ENCODE peak calls at places on chromosome 22, in five cellular contexts. Z, M, I, E and R are unnamed samples.
A peak's percentile ranks its signal among the peaks of the same experiment; 100 is the strongest.

GRCh38 chr22:50340157-50340879 is 2.8 kb upstream of the PPP6R2 start:
- DNase-seq in E (no peak), I (no peak), Z (no peak), M (no peak), R (no peak)

GRCh38 chr22:37068859-37069258 is 17.3 kb downstream of the KCTD17 start:
- DNase-seq in E (peak; percentile 78), Z (no peak), M (no peak), I (no peak), R (no peak)

GRCh38 chr22:39240841-39241631 is 3.7 kb downstream of the PDGFB start:
- DNase-seq in Z (peak; percentile 82), M (no peak), E (no peak), I (no peak), R (no peak)

GRCh38 chr22:36486619-36487384 is 5.4 kb upstream of the TXN2 start:
- DNase-seq in E (peak; percentile 77), Z (no peak), I (peak; percentile 75), M (peak; percentile 53), R (peak; percentile 74)

GRCh38 chr22:35299217-35299716 is 427 bp upstream of the TOM1 start:
- DNase-seq in I (no peak), E (no peak), Z (no peak), M (peak; percentile 57), R (peak; percentile 50)

GRCh38 chr22:46588279-46589140 is 31.7 kb upstream of the GRAMD4 start:
- DNase-seq in E (no peak), Z (peak; percentile 64), M (peak; percentile 87), I (no peak), R (peak; percentile 32)

GRCh38 chr22:36510966-36511881 is 4.4 kb upstream of the FOXRED2 start:
- DNase-seq in E (peak; percentile 66), Z (no peak), M (peak; percentile 59), I (peak; percentile 60), R (peak; percentile 52)

GRCh38 chr22:47053013-47053864 is 290.8 kb downstream of the TBC1D22A start:
- DNase-seq in Z (no peak), M (no peak), I (no peak), E (no peak), R (no peak)

GRCh38 chr22:31348766-31349165 is 2.6 kb upstream of the PATZ1 start:
- DNase-seq in Z (no peak), E (no peak), I (no peak), M (no peak), R (no peak)

GRCh38 chr22:22386602-22387385 is 121.7 kb downstream of the ZNF280B start:
- DNase-seq in M (no peak), Z (no peak), E (no peak), I (no peak), R (no peak)

GRCh38 chr22:46262449-46263207 is 515 bp downstream of the PKDREJ start:
- DNase-seq in I (peak; percentile 74), Z (peak; percentile 85), M (no peak), E (peak; percentile 80), R (peak; percentile 38)

GRCh38 chr22:30425616-30426394 is at the start of gene MTFP1:
- DNase-seq in I (peak; percentile 71), E (peak; percentile 83), M (peak; percentile 76), Z (peak; percentile 74), R (peak; percentile 58)

GRCh38 chr22:40853961-40854360 is 2.5 kb downstream of the ST13 start:
- DNase-seq in M (peak; percentile 19), Z (no peak), E (no peak), I (no peak), R (no peak)

GRCh38 chr22:40855960-40856512 is 403 bp downstream of the ST13 start:
- DNase-seq in I (peak; percentile 45), E (peak; percentile 61), M (peak; percentile 44), Z (peak; percentile 77), R (no peak)

GRCh38 chr22:40857309-40857851 is 432 bp downstream of the XPNPEP3 start:
- DNase-seq in Z (no peak), I (no peak), M (no peak), E (no peak), R (no peak)

GRCh38 chr22:40855104-40855959 is 1.1 kb downstream of the ST13 start:
- DNase-seq in E (no peak), Z (peak; percentile 53), M (no peak), I (no peak), R (no peak)

DNA sequence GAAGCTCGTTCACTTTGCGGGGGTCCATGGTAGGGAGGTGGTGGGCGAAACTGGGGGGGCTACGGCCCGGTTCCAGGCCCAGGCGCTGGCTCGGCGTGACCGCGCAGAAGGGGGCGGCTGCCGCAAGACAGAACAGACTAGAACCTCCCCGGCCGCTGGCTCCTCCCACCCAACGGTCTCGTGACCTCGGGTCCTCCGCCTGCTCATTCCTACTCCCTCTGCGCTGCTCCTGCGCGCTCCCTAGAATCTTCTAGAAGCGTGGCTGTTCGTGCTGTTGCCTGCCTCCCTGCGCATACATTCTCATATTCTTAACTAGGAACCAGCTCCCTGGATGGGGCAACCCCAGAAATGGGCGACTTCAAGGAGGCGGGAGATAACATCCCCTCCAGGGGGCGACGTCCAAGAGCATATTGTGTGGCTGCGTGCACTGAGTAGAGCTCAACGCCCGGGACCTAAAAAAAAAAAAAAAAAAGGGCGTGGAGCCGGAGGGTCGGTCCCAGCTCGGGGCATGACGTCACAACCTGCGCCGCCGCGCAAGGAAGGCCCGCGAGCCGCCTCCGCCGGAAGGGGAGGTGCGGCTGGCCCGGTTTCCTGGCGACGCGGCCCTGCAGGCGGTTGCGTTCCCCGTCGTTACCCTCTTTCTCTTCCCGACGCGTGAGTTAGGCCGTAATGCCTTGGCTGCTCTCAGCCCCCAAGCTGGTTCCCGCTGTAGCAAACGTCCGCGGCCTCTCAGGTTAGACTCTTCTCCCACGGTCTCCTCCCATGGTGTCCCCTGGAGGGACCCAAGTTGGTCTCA is at the start of the genes ST13 and XPNPEP3:
- DNase-seq in I (peak; percentile 98), Z (peak; percentile 99), E (peak; percentile 97), M (peak; percentile 96), R (peak; percentile 87)
- TF ChIP-seq CTCF in I (no peak), Z (no peak), E (no peak), M (peak; percentile 57), R (peak; percentile 71)

DNA sequence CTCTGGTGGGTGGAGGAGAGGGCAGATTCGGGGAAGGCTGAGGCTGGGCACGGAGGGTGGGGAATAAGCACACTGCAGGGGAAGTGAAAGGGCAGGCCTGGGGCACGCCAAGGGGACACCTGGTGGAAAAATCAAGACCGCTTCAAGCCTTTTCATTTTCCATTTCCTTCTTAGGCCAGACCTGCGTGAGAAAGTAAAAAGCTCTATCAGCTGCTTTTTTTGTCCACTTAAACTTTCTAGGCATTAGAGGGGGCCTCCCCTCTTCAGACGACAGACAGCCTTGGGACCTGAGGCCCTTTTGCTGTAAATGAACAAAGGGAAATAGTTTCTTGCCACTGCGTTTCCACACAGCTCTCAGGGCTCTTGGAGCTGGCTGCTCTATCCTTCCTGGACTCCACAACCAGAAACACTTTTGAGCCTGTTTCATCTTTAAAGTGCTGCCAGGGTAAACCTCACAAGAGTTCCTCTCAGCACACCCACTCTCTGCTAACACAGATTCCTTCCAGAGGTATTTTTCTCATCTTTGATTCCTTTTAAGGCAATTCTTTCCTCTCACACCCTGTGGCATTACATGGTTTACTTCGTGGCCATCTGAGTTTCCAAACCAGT is 25.0 kb upstream of the SERPIND1 start:
- DNase-seq in E (no peak), I (no peak), Z (no peak), M (peak; percentile 30), R (peak; percentile 47)
- TF ChIP-seq CTCF in E (no peak), I (no peak), Z (no peak), M (no peak), R (no peak)

DNA sequence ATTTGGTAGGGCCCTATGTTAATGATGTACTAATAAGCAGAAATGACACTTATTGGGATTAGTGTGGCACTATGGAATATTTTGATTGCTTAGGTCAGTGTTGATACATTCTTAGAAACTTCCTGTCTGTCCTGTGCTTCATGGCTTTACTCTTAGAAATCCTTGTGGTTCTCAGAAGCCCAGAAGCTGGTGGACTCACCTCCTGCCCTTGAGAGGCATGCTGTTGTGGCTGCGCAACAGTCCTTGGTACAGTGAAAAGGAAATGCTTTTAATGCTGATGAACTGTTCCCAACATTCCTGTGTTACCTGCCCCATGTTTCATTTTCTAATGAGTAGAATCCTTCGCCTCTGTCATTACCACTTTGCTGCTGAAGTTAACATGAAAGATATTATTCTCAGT is 52.4 kb upstream of the MYO18B start:
- DNase-seq in M (no peak), Z (no peak), I (no peak), E (no peak), R (no peak)
- TF ChIP-seq CTCF in M (no peak), Z (no peak), I (no peak), E (no peak), R (no peak)

DNA sequence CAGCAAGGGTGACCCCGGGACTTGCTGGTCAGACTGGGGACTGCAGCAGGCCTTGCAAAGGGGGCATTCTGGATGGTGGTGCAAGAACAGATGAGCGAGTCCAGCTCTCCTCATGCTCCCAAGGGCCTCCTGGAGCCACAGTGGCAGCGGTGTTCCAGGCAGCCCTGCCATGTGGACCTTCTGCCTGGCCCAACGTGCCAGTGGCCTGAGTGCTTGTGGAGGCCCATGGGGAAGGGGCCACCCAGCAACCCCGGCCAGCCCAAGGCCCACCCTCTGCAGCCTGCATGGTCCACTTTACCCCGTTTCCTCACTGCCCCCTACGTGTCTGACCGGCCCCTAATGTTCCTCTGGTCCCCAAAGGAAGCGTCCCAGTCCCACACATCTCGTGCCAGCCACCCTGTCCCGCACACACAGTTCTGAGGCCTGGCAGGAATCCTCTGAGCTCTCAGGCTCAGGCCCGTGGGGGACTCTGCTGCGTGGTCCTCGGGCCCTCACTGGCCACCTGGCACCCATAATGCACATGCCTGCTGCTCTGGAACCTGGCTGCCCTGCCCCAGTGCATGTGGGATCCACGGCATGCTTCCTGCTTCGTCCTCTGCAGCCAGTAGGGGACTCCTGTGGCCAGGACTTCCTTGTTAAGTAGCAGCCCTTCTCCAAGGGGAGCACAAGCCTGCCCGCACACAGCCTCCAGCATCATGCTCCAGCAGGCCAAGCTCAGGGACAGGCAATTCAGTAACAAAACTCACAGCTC is 85.5 kb downstream of the DGCR2 start:
- DNase-seq in M (no peak), E (peak; percentile 42), Z (no peak), I (peak; percentile 24), R (no peak)
- TF ChIP-seq CTCF in M (no peak), E (no peak), Z (no peak), I (no peak), R (no peak)

DNA sequence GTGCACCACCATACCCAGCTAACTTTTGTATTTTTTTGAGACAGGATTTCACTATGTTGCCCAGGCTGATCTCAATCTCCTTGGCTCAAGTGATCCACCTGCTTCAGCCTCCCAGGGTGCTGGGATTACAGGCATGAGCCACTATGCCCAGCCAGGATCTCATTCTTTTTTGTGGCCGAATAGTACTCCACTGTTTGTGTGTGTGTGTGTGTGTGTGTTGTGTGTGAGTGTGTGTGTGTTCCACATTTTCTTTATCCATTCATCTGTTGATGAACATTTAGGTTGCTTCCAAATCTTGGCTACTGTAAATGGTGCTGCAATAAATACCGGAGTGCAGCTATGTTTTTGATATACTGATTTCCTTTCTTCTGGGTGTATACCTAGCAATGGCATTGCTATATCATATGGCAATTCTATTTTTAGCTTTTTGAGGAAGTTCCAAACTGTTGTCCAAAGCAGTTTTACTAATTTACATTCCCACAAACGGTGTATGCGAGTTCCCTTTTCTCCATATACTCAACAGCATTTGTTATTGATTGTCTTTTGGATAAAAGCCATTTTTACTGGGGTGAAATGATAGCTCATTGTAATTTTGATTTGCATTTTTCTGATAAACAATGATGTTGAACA is 105.4 kb downstream of the TTC28 start:
- DNase-seq in Z (no peak), I (no peak), E (no peak), M (no peak), R (no peak)
- TF ChIP-seq CTCF in Z (no peak), I (no peak), E (no peak), M (no peak), R (no peak)

GRCh38 chr22:38110863-38111852 is 674 bp upstream of the BAIAP2L2 start:
- DNase-seq in E (peak; percentile 63), M (no peak), I (no peak), Z (no peak), R (no peak)
- TF ChIP-seq CTCF in E (no peak), M (no peak), I (no peak), Z (no peak), R (no peak)